ENCODE peak calls at places on chromosome 22, in eight cellular contexts. W, U, V, S, K, R, L and I are unnamed samples.

GRCh38 chr22:48896766-48897637 is 930.7 kb downstream of the BRD1 start:
- DNase-seq in W (no peak), U (no peak), V (no peak), S (no peak), K (no peak), R (no peak), L (no peak), I (no peak)

GRCh38 chr22:47090591-47091240 is 328.3 kb downstream of the TBC1D22A start:
- DNase-seq in W (peak; percentile 28), U (no peak), V (no peak), S (no peak), K (peak; percentile 28), R (no peak), L (peak; percentile 34), I (peak; percentile 42)

GRCh38 chr22:27302501-27302900 is 499.1 kb downstream of the MN1 start:
- DNase-seq in W (no peak), U (no peak), V (no peak), S (no peak), K (no peak), R (no peak), L (no peak), I (no peak)

GRCh38 chr22:42881982-42882656 is 25.0 kb upstream of the ARFGAP3 start:
- DNase-seq in W (no peak), U (no peak), V (no peak), S (no peak), K (no peak), R (no peak), L (no peak), I (no peak)

GRCh38 chr22:24525416-24526037 is 29.4 kb downstream of the GUCD1 start:
- DNase-seq in W (peak; percentile 78), U (peak; percentile 75), V (peak; percentile 77), S (peak; percentile 67), K (peak; percentile 38), R (peak; percentile 77), L (peak; percentile 74), I (peak; percentile 78)

GRCh38 chr22:26170112-26170492 is 840 bp downstream of the SEZ6L start:
- DNase-seq in W (no peak), U (no peak), V (no peak), S (no peak), K (no peak), R (no peak), L (no peak), I (peak; percentile 4)

GRCh38 chr22:41366323-41367014 is 15.3 kb upstream of the TEF start:
- DNase-seq in W (no peak), U (no peak), V (no peak), S (no peak), K (no peak), R (no peak), L (no peak), I (no peak)

GRCh38 chr22:29912141-29912540 is 29.2 kb downstream of the MTMR3 start:
- DNase-seq in W (no peak), U (no peak), V (no peak), S (no peak), K (no peak), R (no peak), L (no peak), I (no peak)

GRCh38 chr22:35752172-35752832 is 34.6 kb downstream of the APOL5 start:
- DNase-seq in W (no peak), U (no peak), V (no peak), S (no peak), K (no peak), R (no peak), L (no peak), I (no peak)

GRCh38 chr22:44172370-44173108 is 8.2 kb upstream of the PARVG start:
- DNase-seq in W (no peak), U (peak; percentile 42), V (peak; percentile 57), S (no peak), K (no peak), R (no peak), L (peak; percentile 6), I (no peak)

GRCh38 chr22:47563406-47564157 is 801.1 kb downstream of the TBC1D22A start:
- DNase-seq in W (no peak), U (no peak), V (no peak), S (no peak), K (no peak), R (no peak), L (no peak), I (no peak)

GRCh38 chr22:31944700-31945477 is 554 bp downstream of the YWHAH start:
- DNase-seq in W (no peak), U (peak; percentile 73), V (peak; percentile 65), S (peak; percentile 16), K (peak; percentile 13), R (peak; percentile 56), L (no peak), I (peak; percentile 33)

GRCh38 chr22:19518568-19519030 is 5.6 kb downstream of the CLDN5 start:
- DNase-seq in W (no peak), U (no peak), V (no peak), S (no peak), K (no peak), R (no peak), L (no peak), I (no peak)
- TF ChIP-seq CTCF in W (no peak), U (no peak), V (no peak), S (no peak), K (no peak), R (no peak), L (no peak), I (no peak)

GRCh38 chr22:22462813-22463567 is 45.6 kb downstream of the ZNF280B start:
- DNase-seq in W (peak; percentile 39), U (no peak), V (no peak), S (no peak), K (no peak), R (no peak), L (no peak), I (no peak)
- TF ChIP-seq CTCF in W (peak; percentile 40), U (no peak), V (no peak), S (peak; percentile 27), K (peak; percentile 34), R (no peak), L (peak; percentile 40), I (no peak)

GRCh38 chr22:19641983-19642451 is 72.3 kb upstream of the SEPTIN5 start:
- DNase-seq in W (no peak), U (no peak), V (no peak), S (no peak), K (no peak), R (no peak), L (no peak), I (no peak)

GRCh38 chr22:19643448-19644313 is 70.6 kb upstream of the SEPTIN5 start:
- DNase-seq in W (peak; percentile 17), U (no peak), V (no peak), S (no peak), K (no peak), R (no peak), L (no peak), I (no peak)

GRCh38 chr22:19639610-19640135 is 74.6 kb upstream of the SEPTIN5 start:
- DNase-seq in W (no peak), U (no peak), V (no peak), S (no peak), K (no peak), R (no peak), L (no peak), I (no peak)

GRCh38 chr22:19640306-19640705 is 74.0 kb upstream of the SEPTIN5 start:
- DNase-seq in W (no peak), U (no peak), V (no peak), S (no peak), K (no peak), R (no peak), L (no peak), I (no peak)

DNA sequence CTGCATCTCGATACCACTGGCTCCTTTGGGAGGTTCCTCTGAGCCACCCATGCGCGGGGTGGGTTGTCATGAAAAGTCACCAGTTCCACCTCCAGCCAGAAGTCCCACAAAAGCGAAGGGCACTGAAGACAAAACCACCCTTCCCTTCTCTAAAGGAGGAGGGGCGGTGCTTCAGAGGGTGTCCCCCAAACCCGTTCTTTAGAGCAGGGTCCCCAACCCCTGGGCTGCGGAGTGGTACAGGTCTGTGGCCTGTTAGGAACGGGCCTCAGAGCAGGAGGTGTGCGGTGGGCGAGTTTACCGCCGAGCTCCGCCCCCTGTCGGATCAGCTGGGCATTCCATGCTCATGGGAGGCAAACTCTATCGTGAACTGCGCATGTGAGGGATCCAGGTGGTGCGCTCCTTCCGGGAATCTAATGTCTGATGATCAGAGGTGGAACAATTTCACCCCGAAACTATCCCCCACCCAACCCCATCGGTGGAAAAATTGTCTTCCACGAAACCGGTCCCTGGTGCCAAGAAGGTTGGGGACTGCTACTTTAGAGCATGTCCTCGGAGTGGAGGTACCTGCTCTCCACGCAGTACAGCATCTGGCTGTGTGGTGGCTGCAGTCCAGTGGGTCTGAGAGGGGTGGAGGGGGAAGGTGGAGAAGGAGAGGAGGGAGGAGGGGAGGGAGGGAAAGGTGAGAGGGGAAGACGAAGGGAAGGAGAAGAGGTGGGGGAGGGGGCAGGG is 72.9 kb upstream of the SEPTIN5 start:
- DNase-seq in W (peak; percentile 12), U (no peak), V (no peak), S (peak; percentile 36), K (no peak), R (peak; percentile 15), L (no peak), I (peak; percentile 74)
- TF ChIP-seq CTCF in W (peak; percentile 50), U (peak; percentile 26), V (peak; percentile 46), S (peak; percentile 24), K (peak; percentile 55), R (peak; percentile 33), L (peak; percentile 70), I (peak; percentile 66)

GRCh38 chr22:45865561-45866397 is 111.2 kb downstream of the WNT7B start:
- DNase-seq in W (no peak), U (no peak), V (no peak), S (no peak), K (no peak), R (no peak), L (no peak), I (no peak)

GRCh38 chr22:45866398-45867117 is 110.4 kb downstream of the WNT7B start:
- DNase-seq in W (no peak), U (no peak), V (no peak), S (no peak), K (no peak), R (no peak), L (no peak), I (peak; percentile 52)

GRCh38 chr22:45867906-45868555 is 108.9 kb downstream of the WNT7B start:
- DNase-seq in W (no peak), U (no peak), V (no peak), S (no peak), K (no peak), R (no peak), L (no peak), I (no peak)

GRCh38 chr22:45868586-45869443 is 108.1 kb downstream of the WNT7B start:
- DNase-seq in W (no peak), U (no peak), V (no peak), S (no peak), K (no peak), R (no peak), L (no peak), I (no peak)

DNA sequence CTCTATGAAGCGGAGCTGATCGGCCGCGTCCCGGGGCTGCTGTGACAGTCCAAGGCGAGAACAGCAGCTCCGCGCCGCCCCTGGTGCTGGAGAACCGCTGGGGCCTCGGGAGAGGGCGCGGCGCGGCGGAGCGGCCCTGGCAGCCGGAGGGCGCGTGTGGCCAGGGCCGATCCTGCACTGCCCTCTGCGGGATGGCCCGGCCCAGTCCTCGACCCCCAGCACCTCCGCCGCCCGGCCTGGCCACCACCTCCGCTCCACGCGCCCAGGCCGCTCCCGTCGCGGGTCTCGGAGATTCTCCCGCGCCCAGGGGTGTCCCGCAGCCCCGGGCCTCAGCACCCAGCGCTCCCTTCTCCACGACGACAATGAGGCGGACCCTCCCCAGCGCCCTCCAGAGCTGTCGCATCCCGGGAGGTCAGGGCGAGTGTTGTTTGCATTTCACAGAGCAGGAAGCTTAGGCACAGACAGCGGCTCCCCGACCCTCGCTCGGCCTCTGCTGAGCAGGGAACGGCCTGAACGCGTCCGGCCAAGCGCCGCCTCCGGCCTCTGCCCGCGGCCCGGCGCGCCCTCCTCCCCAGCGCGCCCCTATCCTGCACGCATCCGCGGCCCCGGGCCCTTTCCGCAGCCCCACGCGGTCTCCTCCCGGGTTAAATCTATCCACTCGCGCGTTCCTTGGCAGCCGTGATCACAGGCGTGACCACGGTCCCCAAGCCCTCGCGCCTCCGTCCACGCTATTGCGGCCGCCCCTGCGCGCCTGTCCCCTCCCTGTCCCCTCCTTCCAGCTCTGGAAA is 109.7 kb downstream of the WNT7B start:
- DNase-seq in W (peak; percentile 41), U (peak; percentile 24), V (no peak), S (no peak), K (no peak), R (no peak), L (no peak), I (peak; percentile 62)
- TF ChIP-seq CTCF in W (no peak), U (peak; percentile 40), V (peak; percentile 46), S (no peak), K (peak; percentile 21), R (no peak), L (no peak), I (no peak)